ENCODE peak calls at places on chromosomes 5 and 9, in seven cellular contexts. One of them, this sample, is unnamed. For H3K4me1, the result is how much of the 10 kb centered on the place peaks cover.

GRCh38 chr9:71363286-71363961 is 242.0 kb upstream of the TRPM3 start:
- DNase-seq in neuronal stem cell: no peak
- DNase-seq in trophoblast cell: no peak
- DNase-seq in mesenchymal stem cell: no peak
- DNase-seq in IMR-90: no peak
- DNase-seq in H9: peak
- DNase-seq in H1: no peak
- DNase-seq in this sample: no peak

GRCh38 chr5:11251242-11251641 is 490.2 kb upstream of the DAP start:
- DNase-seq in mesenchymal stem cell: peak
- DNase-seq in trophoblast cell: peak
- DNase-seq in H1: no peak
- DNase-seq in neuronal stem cell: peak
- DNase-seq in IMR-90: peak
- DNase-seq in H9: no peak
- DNase-seq in this sample: peak

GRCh38 chr9:8600914-8601680 is 801.5 kb upstream of the DMAC1 start:
- DNase-seq in H1: no peak
- DNase-seq in IMR-90: no peak
- DNase-seq in mesenchymal stem cell: peak
- DNase-seq in H9: no peak
- DNase-seq in neuronal stem cell: no peak
- DNase-seq in trophoblast cell: no peak
- DNase-seq in this sample: peak

GRCh38 chr9:136840877-136841645 is 1.2 kb upstream of the AJM1 start:
- DNase-seq in IMR-90: peak
- DNase-seq in neuronal stem cell: no peak
- DNase-seq in mesenchymal stem cell: peak
- DNase-seq in trophoblast cell: no peak
- DNase-seq in H1: peak
- DNase-seq in H9: peak
- DNase-seq in this sample: peak

GRCh38 chr5:116502097-116502496 is 72.5 kb downstream of the SEMA6A start:
- DNase-seq in H9: no peak
- DNase-seq in neuronal stem cell: no peak
- DNase-seq in trophoblast cell: no peak
- DNase-seq in H1: no peak
- DNase-seq in mesenchymal stem cell: no peak
- DNase-seq in IMR-90: no peak
- DNase-seq in this sample: no peak

GRCh38 chr9:99046068-99046467 is 58.8 kb upstream of the TGFBR1 start:
- DNase-seq in trophoblast cell: no peak
- DNase-seq in IMR-90: no peak
- DNase-seq in mesenchymal stem cell: no peak
- DNase-seq in neuronal stem cell: no peak
- DNase-seq in H9: no peak
- DNase-seq in H1: no peak
- DNase-seq in this sample: no peak

GRCh38 chr9:90851444-90851843 is 49.8 kb downstream of the SYK start:
- DNase-seq in neuronal stem cell: no peak
- DNase-seq in H1: no peak
- DNase-seq in H9: peak
- DNase-seq in trophoblast cell: no peak
- DNase-seq in mesenchymal stem cell: no peak
- DNase-seq in IMR-90: no peak
- DNase-seq in this sample: peak

GRCh38 chr5:56649569-56649968 is 165.8 kb upstream of the MAP3K1 start:
- DNase-seq in H1: no peak
- DNase-seq in neuronal stem cell: no peak
- DNase-seq in IMR-90: peak
- DNase-seq in H9: no peak
- DNase-seq in mesenchymal stem cell: peak
- DNase-seq in trophoblast cell: no peak
- DNase-seq in this sample: no peak

GRCh38 chr5:75286211-75286773 is 49.6 kb upstream of the ANKRD31 start:
- DNase-seq in H1: no peak
- DNase-seq in IMR-90: no peak
- DNase-seq in trophoblast cell: no peak
- DNase-seq in mesenchymal stem cell: peak
- DNase-seq in H9: no peak
- DNase-seq in neuronal stem cell: no peak
- DNase-seq in this sample: no peak

GRCh38 chr9:89425921-89426388 is 72.0 kb downstream of the SEMA4D start:
- DNase-seq in mesenchymal stem cell: no peak
- DNase-seq in trophoblast cell: no peak
- DNase-seq in H9: no peak
- DNase-seq in IMR-90: no peak
- DNase-seq in H1: no peak
- DNase-seq in neuronal stem cell: no peak
- DNase-seq in this sample: no peak
- H3K4me1 ChIP-seq in mesenchymal stem cell: half or more
- H3K4me1 ChIP-seq in trophoblast cell: under half
- H3K4me1 ChIP-seq in H9: under half
- H3K4me1 ChIP-seq in IMR-90: under half
- H3K4me1 ChIP-seq in H1: under half
- H3K4me1 ChIP-seq in neuronal stem cell: under half
- H3K4me1 ChIP-seq in this sample: under half

DNA sequence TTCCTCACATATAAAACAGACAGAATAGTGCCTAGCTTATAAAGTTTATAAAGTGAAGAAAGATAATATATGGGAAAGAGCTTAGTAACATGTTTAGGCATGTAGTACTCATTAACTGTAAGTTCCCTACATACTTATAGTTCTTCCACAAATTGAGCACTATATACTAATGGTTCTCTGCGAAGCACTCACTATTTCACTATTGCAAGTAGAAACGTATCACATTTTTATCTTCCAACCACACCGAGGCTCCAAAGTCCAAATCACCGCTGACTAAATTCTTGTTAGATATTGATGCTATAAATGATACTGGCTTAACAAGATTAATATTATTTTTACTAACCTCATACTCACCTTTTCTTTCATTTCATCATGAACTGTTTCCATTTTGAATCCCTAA is 61.0 kb downstream of the FBXW11 start:
- DNase-seq in neuronal stem cell: no peak
- DNase-seq in IMR-90: no peak
- DNase-seq in H1: no peak
- DNase-seq in trophoblast cell: peak
- DNase-seq in mesenchymal stem cell: no peak
- DNase-seq in H9: no peak
- DNase-seq in this sample: no peak
- H3K4me2 ChIP-seq in neuronal stem cell: no peak
- H3K4me2 ChIP-seq in IMR-90: peak
- H3K4me2 ChIP-seq in H1: no peak
- H3K4me2 ChIP-seq in trophoblast cell: no peak
- H3K4me2 ChIP-seq in mesenchymal stem cell: no peak
- H3K4me2 ChIP-seq in H9: no peak
- H3K4me2 ChIP-seq in this sample: no peak

GRCh38 chr9:133102190-133103021 is 18.6 kb downstream of the RALGDS start:
- DNase-seq in IMR-90: no peak
- DNase-seq in neuronal stem cell: no peak
- DNase-seq in H1: no peak
- DNase-seq in H9: no peak
- DNase-seq in mesenchymal stem cell: no peak
- DNase-seq in trophoblast cell: no peak
- DNase-seq in this sample: no peak
- H4K8ac ChIP-seq in IMR-90: no peak
- H4K8ac ChIP-seq in neuronal stem cell: no peak
- H4K8ac ChIP-seq in H1: no peak
- H4K8ac ChIP-seq in H9: no peak
- H4K8ac ChIP-seq in mesenchymal stem cell: no peak
- H4K8ac ChIP-seq in trophoblast cell: no peak
- H4K8ac ChIP-seq in this sample: no peak

GRCh38 chr9:93960971-93961841 is 6.1 kb upstream of the BARX1 start:
- DNase-seq in neuronal stem cell: no peak
- DNase-seq in H9: no peak
- DNase-seq in IMR-90: no peak
- DNase-seq in H1: no peak
- DNase-seq in mesenchymal stem cell: no peak
- DNase-seq in trophoblast cell: no peak
- DNase-seq in this sample: no peak

GRCh38 chr9:93958121-93958874 is 3.1 kb upstream of the BARX1 start:
- DNase-seq in mesenchymal stem cell: no peak
- DNase-seq in H1: peak
- DNase-seq in trophoblast cell: peak
- DNase-seq in IMR-90: no peak
- DNase-seq in H9: peak
- DNase-seq in neuronal stem cell: no peak
- DNase-seq in this sample: peak

GRCh38 chr9:93960221-93960970 is 5.2 kb upstream of the BARX1 start:
- DNase-seq in trophoblast cell: peak
- DNase-seq in mesenchymal stem cell: no peak
- DNase-seq in neuronal stem cell: no peak
- DNase-seq in IMR-90: no peak
- DNase-seq in H1: peak
- DNase-seq in H9: peak
- DNase-seq in this sample: peak

GRCh38 chr9:93959739-93960154 is 4.6 kb upstream of the BARX1 start:
- DNase-seq in trophoblast cell: no peak
- DNase-seq in H9: no peak
- DNase-seq in neuronal stem cell: no peak
- DNase-seq in H1: no peak
- DNase-seq in IMR-90: no peak
- DNase-seq in mesenchymal stem cell: no peak
- DNase-seq in this sample: no peak

DNA sequence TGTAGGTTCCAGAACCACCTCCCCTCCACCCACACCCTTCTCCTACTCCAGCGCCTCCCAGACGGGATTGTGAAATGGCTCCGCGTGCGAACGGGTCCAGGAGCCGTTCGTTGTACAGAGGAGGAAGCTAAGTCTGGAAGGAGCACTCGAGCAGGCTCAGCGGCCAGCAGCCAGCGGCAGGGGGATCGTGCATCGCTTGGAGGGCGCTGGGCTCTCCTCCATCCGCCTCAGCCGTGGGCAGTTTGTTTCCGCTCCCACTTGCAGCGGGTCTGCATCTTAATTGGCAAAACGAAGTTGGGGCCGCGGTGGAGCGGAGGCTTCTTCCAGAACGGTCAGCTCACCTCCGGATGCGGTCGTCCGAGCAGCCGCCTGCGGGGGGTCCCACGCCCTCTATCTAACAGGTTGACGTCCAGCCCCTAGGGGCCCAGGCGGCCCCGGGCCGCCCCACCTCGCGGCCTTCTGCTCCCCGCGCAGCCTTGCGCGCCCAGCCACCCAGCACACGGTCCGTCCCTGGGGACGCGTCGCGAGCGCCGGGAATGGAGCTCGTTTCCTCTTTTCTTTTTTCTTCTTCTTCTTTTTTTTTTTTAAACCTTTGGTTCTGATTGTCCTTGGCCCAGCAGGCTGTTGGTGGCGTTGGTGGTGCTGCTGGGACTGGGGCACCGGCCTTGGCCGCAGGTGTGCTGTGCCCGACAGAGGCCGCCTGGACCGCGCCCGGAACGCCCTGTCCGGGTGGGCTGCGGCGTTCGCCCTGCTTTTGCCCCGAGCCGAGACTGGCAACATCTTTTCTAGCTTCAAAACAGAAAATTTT is 3.9 kb upstream of the BARX1 start:
- DNase-seq in IMR-90: peak
- DNase-seq in H9: peak
- DNase-seq in neuronal stem cell: no peak
- DNase-seq in mesenchymal stem cell: peak
- DNase-seq in trophoblast cell: peak
- DNase-seq in H1: peak
- DNase-seq in this sample: peak
- H3K4me1 ChIP-seq in IMR-90: under half
- H3K4me1 ChIP-seq in H9: under half
- H3K4me1 ChIP-seq in neuronal stem cell: under half
- H3K4me1 ChIP-seq in mesenchymal stem cell: under half
- H3K4me1 ChIP-seq in trophoblast cell: under half
- H3K4me1 ChIP-seq in H1: under half
- H3K4me1 ChIP-seq in this sample: under half

GRCh38 chr9:121743441-121744001 is 92.1 kb downstream of the DAB2IP start:
- DNase-seq in mesenchymal stem cell: peak
- DNase-seq in trophoblast cell: peak
- DNase-seq in neuronal stem cell: peak
- DNase-seq in IMR-90: peak
- DNase-seq in H1: peak
- DNase-seq in H9: peak
- DNase-seq in this sample: peak

GRCh38 chr9:121742923-121743322 is 91.5 kb downstream of the DAB2IP start:
- DNase-seq in IMR-90: no peak
- DNase-seq in neuronal stem cell: no peak
- DNase-seq in H1: no peak
- DNase-seq in trophoblast cell: no peak
- DNase-seq in mesenchymal stem cell: no peak
- DNase-seq in H9: no peak
- DNase-seq in this sample: no peak

GRCh38 chr9:121745396-121745695 is 93.9 kb downstream of the DAB2IP start:
- DNase-seq in H9: no peak
- DNase-seq in IMR-90: no peak
- DNase-seq in neuronal stem cell: no peak
- DNase-seq in H1: no peak
- DNase-seq in mesenchymal stem cell: no peak
- DNase-seq in trophoblast cell: no peak
- DNase-seq in this sample: no peak

GRCh38 chr9:121744687-121745395 is 93.4 kb downstream of the DAB2IP start:
- DNase-seq in IMR-90: peak
- DNase-seq in H9: no peak
- DNase-seq in mesenchymal stem cell: peak
- DNase-seq in trophoblast cell: peak
- DNase-seq in H1: no peak
- DNase-seq in neuronal stem cell: no peak
- DNase-seq in this sample: peak

GRCh38 chr9:121744002-121744686 is 92.7 kb downstream of the DAB2IP start:
- DNase-seq in H1: no peak
- DNase-seq in mesenchymal stem cell: peak
- DNase-seq in neuronal stem cell: no peak
- DNase-seq in trophoblast cell: peak
- DNase-seq in IMR-90: peak
- DNase-seq in H9: peak
- DNase-seq in this sample: peak
- H3K4me2 ChIP-seq in H1: peak
- H3K4me2 ChIP-seq in mesenchymal stem cell: peak
- H3K4me2 ChIP-seq in neuronal stem cell: peak
- H3K4me2 ChIP-seq in trophoblast cell: peak
- H3K4me2 ChIP-seq in IMR-90: peak
- H3K4me2 ChIP-seq in H9: no peak
- H3K4me2 ChIP-seq in this sample: no peak

This sample was measured in mesendoderm.